ENCODE peak calls at places on chromosomes 7 and 10, in five cellular contexts. One of them, this sample, is unnamed.

GRCh38 chr10:71307469-71308085 is 11.5 kb upstream of the SLC29A3 start:
- DNase-seq in fibroblast of mammary gland: no peak
- DNase-seq in HT1080: no peak
- DNase-seq in activated CD4-positive, alpha-beta T cell treated with anti-CD3 and anti-CD28 coated beads, Interleukin-2, amount 10 ng/mL, durations not matched to agents 7 days and 5 days: no peak
- DNase-seq in brain microvascular endothelial cell: no peak
- DNase-seq in this sample: no peak

GRCh38 chr10:123790132-123790885 is 101.3 kb downstream of the CPXM2 start:
- DNase-seq in fibroblast of mammary gland: no peak
- DNase-seq in HT1080: no peak
- DNase-seq in activated CD4-positive, alpha-beta T cell treated with anti-CD3 and anti-CD28 coated beads, Interleukin-2, amount 10 ng/mL, durations not matched to agents 7 days and 5 days: no peak
- DNase-seq in brain microvascular endothelial cell: no peak
- DNase-seq in this sample: no peak

GRCh38 chr10:127158663-127159062 is 37.7 kb downstream of the INSYN2A start:
- DNase-seq in fibroblast of mammary gland: no peak
- DNase-seq in HT1080: no peak
- DNase-seq in activated CD4-positive, alpha-beta T cell treated with anti-CD3 and anti-CD28 coated beads, Interleukin-2, amount 10 ng/mL, durations not matched to agents 7 days and 5 days: no peak
- DNase-seq in brain microvascular endothelial cell: no peak
- DNase-seq in this sample: no peak

GRCh38 chr10:114648368-114648767 is 9.7 kb downstream of the ABLIM1 start:
- DNase-seq in fibroblast of mammary gland: peak
- DNase-seq in HT1080: peak
- DNase-seq in activated CD4-positive, alpha-beta T cell treated with anti-CD3 and anti-CD28 coated beads, Interleukin-2, amount 10 ng/mL, durations not matched to agents 7 days and 5 days: no peak
- DNase-seq in brain microvascular endothelial cell: peak
- DNase-seq in this sample: peak

GRCh38 chr7:21971780-21972396 is 26.2 kb upstream of the CDCA7L start:
- DNase-seq in fibroblast of mammary gland: no peak
- DNase-seq in HT1080: peak
- DNase-seq in activated CD4-positive, alpha-beta T cell treated with anti-CD3 and anti-CD28 coated beads, Interleukin-2, amount 10 ng/mL, durations not matched to agents 7 days and 5 days: no peak
- DNase-seq in brain microvascular endothelial cell: no peak
- DNase-seq in this sample: no peak

GRCh38 chr10:125087897-125088215 is 72.5 kb downstream of the CTBP2 start:
- DNase-seq in fibroblast of mammary gland: no peak
- DNase-seq in HT1080: no peak
- DNase-seq in activated CD4-positive, alpha-beta T cell treated with anti-CD3 and anti-CD28 coated beads, Interleukin-2, amount 10 ng/mL, durations not matched to agents 7 days and 5 days: no peak
- DNase-seq in brain microvascular endothelial cell: no peak
- DNase-seq in this sample: no peak

GRCh38 chr7:76300210-76300731 is 2.2 kb upstream of the HSPB1 start:
- DNase-seq in fibroblast of mammary gland: peak
- DNase-seq in HT1080: peak
- DNase-seq in activated CD4-positive, alpha-beta T cell treated with anti-CD3 and anti-CD28 coated beads, Interleukin-2, amount 10 ng/mL, durations not matched to agents 7 days and 5 days: no peak
- DNase-seq in brain microvascular endothelial cell: peak
- DNase-seq in this sample: no peak

GRCh38 chr7:97018775-97019535 is 5.7 kb downstream of the DLX5 start:
- DNase-seq in fibroblast of mammary gland: no peak
- DNase-seq in HT1080: no peak
- DNase-seq in activated CD4-positive, alpha-beta T cell treated with anti-CD3 and anti-CD28 coated beads, Interleukin-2, amount 10 ng/mL, durations not matched to agents 7 days and 5 days: no peak
- DNase-seq in brain microvascular endothelial cell: no peak
- DNase-seq in this sample: no peak

GRCh38 chr7:8290645-8291308 is 28.8 kb upstream of the ICA1 start:
- DNase-seq in fibroblast of mammary gland: no peak
- DNase-seq in HT1080: no peak
- DNase-seq in activated CD4-positive, alpha-beta T cell treated with anti-CD3 and anti-CD28 coated beads, Interleukin-2, amount 10 ng/mL, durations not matched to agents 7 days and 5 days: no peak
- DNase-seq in brain microvascular endothelial cell: no peak
- DNase-seq in this sample: no peak

GRCh38 chr7:138363721-138364120 is 96.3 kb upstream of the TRIM24 start:
- DNase-seq in fibroblast of mammary gland: no peak
- DNase-seq in HT1080: no peak
- DNase-seq in activated CD4-positive, alpha-beta T cell treated with anti-CD3 and anti-CD28 coated beads, Interleukin-2, amount 10 ng/mL, durations not matched to agents 7 days and 5 days: no peak
- DNase-seq in brain microvascular endothelial cell: no peak
- DNase-seq in this sample: no peak

GRCh38 chr10:69640196-69640980 is 10.3 kb downstream of the FAM241B start:
- DNase-seq in fibroblast of mammary gland: no peak
- DNase-seq in HT1080: no peak
- DNase-seq in activated CD4-positive, alpha-beta T cell treated with anti-CD3 and anti-CD28 coated beads, Interleukin-2, amount 10 ng/mL, durations not matched to agents 7 days and 5 days: no peak
- DNase-seq in brain microvascular endothelial cell: no peak
- DNase-seq in this sample: no peak

GRCh38 chr7:21128418-21128817 is 299.5 kb upstream of the SP4 start:
- DNase-seq in fibroblast of mammary gland: no peak
- DNase-seq in HT1080: no peak
- DNase-seq in activated CD4-positive, alpha-beta T cell treated with anti-CD3 and anti-CD28 coated beads, Interleukin-2, amount 10 ng/mL, durations not matched to agents 7 days and 5 days: no peak
- DNase-seq in brain microvascular endothelial cell: no peak
- DNase-seq in this sample: no peak

GRCh38 chr7:141563956-141564623 is 12.9 kb downstream of the AGK start:
- DNase-seq in fibroblast of mammary gland: no peak
- DNase-seq in HT1080: no peak
- DNase-seq in activated CD4-positive, alpha-beta T cell treated with anti-CD3 and anti-CD28 coated beads, Interleukin-2, amount 10 ng/mL, durations not matched to agents 7 days and 5 days: no peak
- DNase-seq in brain microvascular endothelial cell: no peak
- DNase-seq in this sample: no peak

GRCh38 chr7:124275411-124275810 is 242.5 kb upstream of the TMEM229A start:
- DNase-seq in fibroblast of mammary gland: no peak
- DNase-seq in HT1080: no peak
- DNase-seq in activated CD4-positive, alpha-beta T cell treated with anti-CD3 and anti-CD28 coated beads, Interleukin-2, amount 10 ng/mL, durations not matched to agents 7 days and 5 days: no peak
- DNase-seq in brain microvascular endothelial cell: no peak
- DNase-seq in this sample: no peak

GRCh38 chr10:79074732-79075131 is 6.0 kb downstream of the ZMIZ1 start:
- DNase-seq in fibroblast of mammary gland: no peak
- DNase-seq in HT1080: no peak
- DNase-seq in activated CD4-positive, alpha-beta T cell treated with anti-CD3 and anti-CD28 coated beads, Interleukin-2, amount 10 ng/mL, durations not matched to agents 7 days and 5 days: no peak
- DNase-seq in brain microvascular endothelial cell: no peak
- DNase-seq in this sample: no peak

GRCh38 chr7:50588937-50589336 is 23.7 kb upstream of the DDC start:
- DNase-seq in fibroblast of mammary gland: no peak
- DNase-seq in HT1080: no peak
- DNase-seq in activated CD4-positive, alpha-beta T cell treated with anti-CD3 and anti-CD28 coated beads, Interleukin-2, amount 10 ng/mL, durations not matched to agents 7 days and 5 days: no peak
- DNase-seq in brain microvascular endothelial cell: no peak
- DNase-seq in this sample: no peak

GRCh38 chr10:13331641-13332040 is 16.5 kb downstream of the SEPHS1 start:
- DNase-seq in fibroblast of mammary gland: no peak
- DNase-seq in HT1080: no peak
- DNase-seq in activated CD4-positive, alpha-beta T cell treated with anti-CD3 and anti-CD28 coated beads, Interleukin-2, amount 10 ng/mL, durations not matched to agents 7 days and 5 days: no peak
- DNase-seq in brain microvascular endothelial cell: peak
- DNase-seq in this sample: no peak

GRCh38 chr7:157228864-157229422 is 90.2 kb downstream of the UBE3C start:
- DNase-seq in fibroblast of mammary gland: peak
- DNase-seq in HT1080: no peak
- DNase-seq in activated CD4-positive, alpha-beta T cell treated with anti-CD3 and anti-CD28 coated beads, Interleukin-2, amount 10 ng/mL, durations not matched to agents 7 days and 5 days: peak
- DNase-seq in brain microvascular endothelial cell: peak
- DNase-seq in this sample: peak

GRCh38 chr10:121168513-121169216 is 317.5 kb downstream of the WDR11 start:
- DNase-seq in fibroblast of mammary gland: no peak
- DNase-seq in HT1080: no peak
- DNase-seq in activated CD4-positive, alpha-beta T cell treated with anti-CD3 and anti-CD28 coated beads, Interleukin-2, amount 10 ng/mL, durations not matched to agents 7 days and 5 days: no peak
- DNase-seq in brain microvascular endothelial cell: no peak
- DNase-seq in this sample: no peak

GRCh38 chr10:96984512-96985225 is 152.6 kb downstream of the LCOR start:
- DNase-seq in fibroblast of mammary gland: peak
- DNase-seq in HT1080: no peak
- DNase-seq in activated CD4-positive, alpha-beta T cell treated with anti-CD3 and anti-CD28 coated beads, Interleukin-2, amount 10 ng/mL, durations not matched to agents 7 days and 5 days: no peak
- DNase-seq in brain microvascular endothelial cell: no peak
- DNase-seq in this sample: peak

GRCh38 chr7:27151341-27151944 is 940 bp downstream of the HOXA3 start:
- DNase-seq in fibroblast of mammary gland: peak
- DNase-seq in HT1080: no peak
- DNase-seq in activated CD4-positive, alpha-beta T cell treated with anti-CD3 and anti-CD28 coated beads, Interleukin-2, amount 10 ng/mL, durations not matched to agents 7 days and 5 days: no peak
- DNase-seq in brain microvascular endothelial cell: no peak
- DNase-seq in this sample: no peak

GRCh38 chr7:24980695-24981543 is 941 bp upstream of the OSBPL3 start:
- DNase-seq in fibroblast of mammary gland: peak
- DNase-seq in HT1080: no peak
- DNase-seq in activated CD4-positive, alpha-beta T cell treated with anti-CD3 and anti-CD28 coated beads, Interleukin-2, amount 10 ng/mL, durations not matched to agents 7 days and 5 days: peak
- DNase-seq in brain microvascular endothelial cell: no peak
- DNase-seq in this sample: peak

GRCh38 chr10:7102084-7102483 is 308.8 kb downstream of the SFMBT2 start:
- DNase-seq in fibroblast of mammary gland: peak
- DNase-seq in HT1080: no peak
- DNase-seq in activated CD4-positive, alpha-beta T cell treated with anti-CD3 and anti-CD28 coated beads, Interleukin-2, amount 10 ng/mL, durations not matched to agents 7 days and 5 days: no peak
- DNase-seq in brain microvascular endothelial cell: no peak
- DNase-seq in this sample: no peak

GRCh38 chr7:46134385-46134784 is 213.3 kb upstream of the IGFBP3 start:
- DNase-seq in fibroblast of mammary gland: no peak
- DNase-seq in HT1080: no peak
- DNase-seq in activated CD4-positive, alpha-beta T cell treated with anti-CD3 and anti-CD28 coated beads, Interleukin-2, amount 10 ng/mL, durations not matched to agents 7 days and 5 days: no peak
- DNase-seq in brain microvascular endothelial cell: no peak
- DNase-seq in this sample: no peak

GRCh38 chr7:70325509-70326101 is 727.3 kb downstream of the AUTS2 start:
- DNase-seq in fibroblast of mammary gland: peak
- DNase-seq in HT1080: peak
- DNase-seq in activated CD4-positive, alpha-beta T cell treated with anti-CD3 and anti-CD28 coated beads, Interleukin-2, amount 10 ng/mL, durations not matched to agents 7 days and 5 days: no peak
- DNase-seq in brain microvascular endothelial cell: peak
- DNase-seq in this sample: peak

GRCh38 chr10:58818889-58819288 is 306.2 kb downstream of the BICC1 start:
- DNase-seq in fibroblast of mammary gland: peak
- DNase-seq in HT1080: no peak
- DNase-seq in activated CD4-positive, alpha-beta T cell treated with anti-CD3 and anti-CD28 coated beads, Interleukin-2, amount 10 ng/mL, durations not matched to agents 7 days and 5 days: no peak
- DNase-seq in brain microvascular endothelial cell: peak
- DNase-seq in this sample: no peak

GRCh38 chr10:114445332-114445731 is 41.0 kb upstream of the AFAP1L2 start:
- DNase-seq in fibroblast of mammary gland: no peak
- DNase-seq in HT1080: no peak
- DNase-seq in activated CD4-positive, alpha-beta T cell treated with anti-CD3 and anti-CD28 coated beads, Interleukin-2, amount 10 ng/mL, durations not matched to agents 7 days and 5 days: no peak
- DNase-seq in brain microvascular endothelial cell: no peak
- DNase-seq in this sample: no peak

GRCh38 chr10:28381903-28382347 is 79.1 kb upstream of the MPP7 start:
- DNase-seq in fibroblast of mammary gland: peak
- DNase-seq in HT1080: peak
- DNase-seq in activated CD4-positive, alpha-beta T cell treated with anti-CD3 and anti-CD28 coated beads, Interleukin-2, amount 10 ng/mL, durations not matched to agents 7 days and 5 days: peak
- DNase-seq in brain microvascular endothelial cell: peak
- DNase-seq in this sample: peak

GRCh38 chr10:95275726-95276366 is 15.0 kb downstream of the PDLIM1 start:
- DNase-seq in fibroblast of mammary gland: peak
- DNase-seq in HT1080: no peak
- DNase-seq in activated CD4-positive, alpha-beta T cell treated with anti-CD3 and anti-CD28 coated beads, Interleukin-2, amount 10 ng/mL, durations not matched to agents 7 days and 5 days: no peak
- DNase-seq in brain microvascular endothelial cell: peak
- DNase-seq in this sample: no peak

GRCh38 chr7:115356139-115356746 is 434.3 kb downstream of the MDFIC start:
- DNase-seq in fibroblast of mammary gland: peak
- DNase-seq in HT1080: no peak
- DNase-seq in activated CD4-positive, alpha-beta T cell treated with anti-CD3 and anti-CD28 coated beads, Interleukin-2, amount 10 ng/mL, durations not matched to agents 7 days and 5 days: no peak
- DNase-seq in brain microvascular endothelial cell: no peak
- DNase-seq in this sample: peak

GRCh38 chr10:72846225-72846624 is 47.3 kb upstream of the OIT3 start:
- DNase-seq in fibroblast of mammary gland: peak
- DNase-seq in HT1080: peak
- DNase-seq in activated CD4-positive, alpha-beta T cell treated with anti-CD3 and anti-CD28 coated beads, Interleukin-2, amount 10 ng/mL, durations not matched to agents 7 days and 5 days: no peak
- DNase-seq in brain microvascular endothelial cell: peak
- DNase-seq in this sample: peak

GRCh38 chr7:108293190-108293612 is 163.0 kb downstream of the NRCAM start:
- DNase-seq in fibroblast of mammary gland: peak
- DNase-seq in HT1080: no peak
- DNase-seq in activated CD4-positive, alpha-beta T cell treated with anti-CD3 and anti-CD28 coated beads, Interleukin-2, amount 10 ng/mL, durations not matched to agents 7 days and 5 days: no peak
- DNase-seq in brain microvascular endothelial cell: no peak
- DNase-seq in this sample: no peak

GRCh38 chr7:123690550-123690949 is 34.9 kb downstream of the LMOD2 start:
- DNase-seq in fibroblast of mammary gland: no peak
- DNase-seq in HT1080: no peak
- DNase-seq in activated CD4-positive, alpha-beta T cell treated with anti-CD3 and anti-CD28 coated beads, Interleukin-2, amount 10 ng/mL, durations not matched to agents 7 days and 5 days: no peak
- DNase-seq in brain microvascular endothelial cell: no peak
- DNase-seq in this sample: no peak

GRCh38 chr10:77555591-77556212 is 81.9 kb downstream of the KCNMA1 start:
- DNase-seq in fibroblast of mammary gland: no peak
- DNase-seq in HT1080: no peak
- DNase-seq in activated CD4-positive, alpha-beta T cell treated with anti-CD3 and anti-CD28 coated beads, Interleukin-2, amount 10 ng/mL, durations not matched to agents 7 days and 5 days: no peak
- DNase-seq in brain microvascular endothelial cell: no peak
- DNase-seq in this sample: peak